ENCODE peak calls at places on chromosomes 5 and 9, in seven cellular contexts. F is AG10803, C is BE2C, R is right lobe of liver, Y is heart right ventricle, Q is cardiac fibroblast, M is endodermal cell. G is an unnamed sample.

GRCh38 chr5:124519396-124519795 is 227.0 kb downstream of the ZNF608 start:
- DNase-seq in F (peak; percentile 80), C (no peak), R (no peak), Y (peak; percentile 43), Q (peak; percentile 67), M (no peak), G (peak; percentile 61)

GRCh38 chr5:71533614-71534013 is 53.5 kb upstream of the MCCC2 start:
- DNase-seq in F (peak; percentile 44), C (no peak), R (no peak), Y (no peak), Q (peak; percentile 73), M (no peak), G (peak; percentile 57)

GRCh38 chr9:116212986-116213672 is 59.5 kb downstream of the PAPPA start:
- DNase-seq in F (no peak), C (no peak), R (no peak), Y (no peak), Q (no peak), M (no peak), G (no peak)

GRCh38 chr5:169300468-169301385 is at the start of gene SLIT3:
- DNase-seq in F (peak; percentile 92), C (peak; percentile 84), R (no peak), Y (peak; percentile 69), Q (peak; percentile 68), M (peak; percentile 94), G (no peak)

GRCh38 chr9:79583957-79584654 is 12.3 kb downstream of the TLE4 start:
- DNase-seq in F (no peak), C (no peak), R (peak; percentile 53), Y (peak; percentile 18), Q (no peak), M (peak; percentile 85), G (peak; percentile 20)

GRCh38 chr5:13664377-13664776 is 280.1 kb downstream of the DNAH5 start:
- DNase-seq in F (peak; percentile 90), C (no peak), R (no peak), Y (no peak), Q (peak; percentile 83), M (no peak), G (no peak)

GRCh38 chr5:13662646-13663045 is 281.8 kb downstream of the DNAH5 start:
- DNase-seq in F (peak; percentile 3), C (no peak), R (no peak), Y (no peak), Q (no peak), M (no peak), G (no peak)

GRCh38 chr9:135218331-135219225 is 131.1 kb downstream of the OLFM1 start:
- DNase-seq in F (no peak), C (peak; percentile 61), R (no peak), Y (no peak), Q (no peak), M (peak; percentile 86), G (no peak)

GRCh38 chr5:155082401-155082800 is 68.8 kb downstream of the KIF4B start:
- DNase-seq in F (peak; percentile 76), C (no peak), R (no peak), Y (no peak), Q (peak; percentile 70), M (no peak), G (no peak)

GRCh38 chr9:110520120-110520701 is 59.3 kb downstream of the SVEP1 start:
- DNase-seq in F (peak; percentile 94), C (no peak), R (no peak), Y (no peak), Q (peak; percentile 82), M (no peak), G (no peak)

GRCh38 chr9:12695474-12695873 is 2.3 kb downstream of the TYRP1 start:
- DNase-seq in F (peak; percentile 3), C (no peak), R (no peak), Y (peak; percentile 69), Q (peak; percentile 37), M (no peak), G (no peak)

GRCh38 chr5:33761139-33761538 is 130.7 kb downstream of the ADAMTS12 start:
- DNase-seq in F (peak; percentile 64), C (no peak), R (no peak), Y (no peak), Q (peak; percentile 26), M (peak; percentile 80), G (no peak)

GRCh38 chr5:11387382-11387781 is 516.9 kb downstream of the CTNND2 start:
- DNase-seq in F (no peak), C (no peak), R (no peak), Y (no peak), Q (no peak), M (no peak), G (no peak)

GRCh38 chr5:84202136-84202535 is 182.5 kb downstream of the EDIL3 start:
- DNase-seq in F (no peak), C (no peak), R (no peak), Y (no peak), Q (peak; percentile 7), M (no peak), G (no peak)

GRCh38 chr9:21549251-21549765 is 67.2 kb upstream of the IFNE start:
- DNase-seq in F (peak; percentile 92), C (no peak), R (no peak), Y (no peak), Q (peak; percentile 98), M (no peak), G (no peak)

GRCh38 chr5:17808566-17808965 is 174.3 kb downstream of the TAF11L14 start:
- DNase-seq in F (no peak), C (no peak), R (no peak), Y (no peak), Q (no peak), M (no peak), G (no peak)

GRCh38 chr5:130198927-130199326 is 294.7 kb downstream of the CHSY3 start:
- DNase-seq in F (peak; percentile 30), C (peak; percentile 8), R (no peak), Y (no peak), Q (peak; percentile 58), M (peak; percentile 74), G (peak; percentile 64)

GRCh38 chr5:177984565-177985166 is 11.4 kb downstream of the PROP1 start:
- DNase-seq in F (no peak), C (no peak), R (no peak), Y (no peak), Q (no peak), M (no peak), G (no peak)

GRCh38 chr9:95077053-95077765 is 240.3 kb downstream of the FANCC start:
- DNase-seq in F (no peak), C (no peak), R (no peak), Y (no peak), Q (no peak), M (no peak), G (no peak)
- TF ChIP-seq CTCF in F (no peak), C (no peak), R (no peak), Y (no peak), Q (peak; percentile 13), M (peak; percentile 16), G (no peak)

GRCh38 chr5:77167695-77168111 is 42.8 kb upstream of the PDE8B start:
- DNase-seq in F (peak; percentile 86), C (no peak), R (no peak), Y (no peak), Q (peak; percentile 89), M (no peak), G (no peak)
- H3K4me3 ChIP-seq in F (peak overlapping the region; percentile 33), C (no peak overlapping the region), R (no peak overlapping the region), Y (no peak overlapping the region), Q (no peak overlapping the region), M (no peak overlapping the region), G (no peak overlapping the region)

GRCh38 chr9:97470076-97470475 is 31.4 kb upstream of the TMOD1 start:
- DNase-seq in F (no peak), C (peak; percentile 57), R (no peak), Y (no peak), Q (no peak), M (peak; percentile 65), G (peak; percentile 31)
- TF ChIP-seq CTCF in F (no peak), C (peak; percentile 81), R (peak; percentile 37), Y (no peak), Q (peak; percentile 18), M (peak; percentile 73), G (peak; percentile 13)

DNA sequence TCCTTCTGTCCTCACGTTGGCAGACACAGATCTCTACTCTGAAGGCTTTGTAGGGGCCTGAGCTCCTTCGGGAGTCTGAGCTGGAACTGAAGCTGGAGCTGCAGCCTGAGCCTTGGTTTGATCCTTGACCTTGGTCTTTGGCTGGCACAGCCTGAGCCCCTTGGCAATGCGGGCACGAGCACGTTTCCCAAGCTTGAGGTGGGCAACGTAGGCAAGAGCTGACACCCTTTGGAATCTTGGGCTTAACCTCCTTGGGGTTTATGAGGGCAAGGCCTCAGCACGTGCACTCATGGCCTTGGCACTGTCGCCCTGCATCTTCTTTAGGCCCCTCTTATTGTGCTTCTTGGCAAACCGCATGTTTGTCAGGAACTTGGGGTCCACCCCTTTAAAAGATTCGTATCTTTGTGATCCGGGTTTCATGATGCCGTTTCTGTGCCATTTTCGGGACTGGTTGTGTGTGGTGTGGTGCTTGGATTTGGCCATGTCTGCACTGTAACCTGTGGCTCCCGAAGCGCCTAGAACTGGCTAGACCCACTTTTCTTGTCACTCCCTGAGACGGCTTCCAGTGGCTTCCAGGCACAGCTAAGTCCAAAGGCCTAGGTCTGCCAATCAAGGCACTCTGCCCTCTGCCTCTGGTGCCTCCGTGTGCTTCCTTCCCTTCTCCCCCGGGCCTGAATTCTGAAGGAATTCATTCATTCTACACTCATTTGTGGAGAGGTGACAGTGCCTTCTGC is 1.4 kb downstream of the SUSD1 start:
- DNase-seq in F (no peak), C (no peak), R (no peak), Y (no peak), Q (no peak), M (no peak), G (no peak)
- H3K4me3 ChIP-seq in F (no peak overlapping the region), C (no peak overlapping the region), R (no peak overlapping the region), Y (no peak overlapping the region), Q (no peak overlapping the region), M (no peak overlapping the region), G (peak overlapping the region; percentile 75)

DNA sequence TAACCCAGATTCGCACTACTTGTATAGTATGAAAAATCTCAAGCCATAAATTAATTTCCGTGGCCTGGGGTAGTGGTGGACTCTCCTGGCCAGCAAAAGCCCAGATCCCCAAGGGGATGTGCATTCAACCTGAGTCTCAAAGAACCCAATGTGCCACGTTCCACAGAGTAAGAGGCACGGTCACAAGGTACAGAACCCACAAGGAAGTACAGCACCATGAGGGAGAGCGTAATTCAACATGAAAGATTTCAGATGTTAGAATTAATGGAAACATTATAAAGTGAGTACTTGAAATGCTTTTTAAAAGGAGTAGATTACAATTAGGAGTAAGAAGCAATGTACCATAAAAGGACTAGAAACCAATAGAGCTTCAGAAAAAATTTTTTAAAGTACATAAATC is 23.4 kb downstream of the SRD5A1 start:
- DNase-seq in F (no peak), C (no peak), R (no peak), Y (no peak), Q (no peak), M (no peak), G (no peak)
- TF ChIP-seq CTCF in F (no peak), C (no peak), R (no peak), Y (no peak), Q (no peak), M (no peak), G (no peak)

DNA sequence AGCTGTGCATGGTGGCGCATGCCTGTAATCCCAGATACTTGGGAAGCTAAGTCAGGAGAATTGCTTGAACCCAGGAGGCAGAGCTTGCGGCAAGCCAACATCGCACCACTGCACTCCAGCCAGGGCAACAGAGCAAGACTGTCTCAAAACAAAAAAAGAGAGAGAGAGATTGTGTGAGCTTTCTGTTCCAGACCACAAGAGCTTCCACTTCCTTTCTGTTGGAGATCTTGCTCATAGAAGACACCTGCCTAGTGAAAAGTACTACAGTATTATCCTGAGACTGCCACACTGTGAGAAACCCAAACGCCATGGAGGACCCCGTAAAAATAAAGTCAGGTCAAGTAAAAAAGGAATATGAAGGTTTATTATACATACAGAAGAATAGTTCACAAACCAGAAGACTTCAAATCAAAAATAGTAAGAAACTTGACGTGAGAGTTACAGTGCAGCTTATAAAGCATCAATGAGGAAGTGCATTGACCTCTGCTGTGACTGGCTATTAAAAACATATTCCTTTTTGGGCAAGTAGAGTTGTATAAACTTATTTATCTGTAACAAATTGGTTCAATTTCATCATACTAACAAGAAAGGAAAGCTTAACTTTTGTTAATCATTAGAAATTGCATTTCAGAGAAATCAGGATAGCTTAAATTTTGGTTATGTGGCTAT is 4.3 kb upstream of the EMB start:
- DNase-seq in F (no peak), C (no peak), R (no peak), Y (no peak), Q (no peak), M (no peak), G (peak; percentile 69)
- H3K4me3 ChIP-seq in F (no peak overlapping the region), C (no peak overlapping the region), R (no peak overlapping the region), Y (no peak overlapping the region), Q (no peak overlapping the region), M (no peak overlapping the region), G (no peak overlapping the region)